ENCODE peak calls at places on chromosomes 16 and 17, in four cellular contexts. S is colonic mucosa; H is effector memory CD4-positive, alpha-beta T cell; D is H9. L is an unnamed sample.
A peak's percentile ranks its signal among the peaks of the same experiment; 100 is the strongest.

GRCh38 chr16:83098536-83098935 is 471.8 kb downstream of the CDH13 start:
- DNase-seq in D (no peak), S (no peak), H (no peak), L (no peak)

GRCh38 chr16:55710466-55710865 is 54.7 kb downstream of the SLC6A2 start:
- DNase-seq in H (no peak), S (no peak), D (peak; percentile 33), L (no peak)

GRCh38 chr16:3999890-4000325 is 116.3 kb downstream of the ADCY9 start:
- DNase-seq in D (no peak), H (no peak), S (no peak), L (no peak)

GRCh38 chr17:237406-237955 is 56.0 kb upstream of the DOC2B start:
- DNase-seq in H (no peak), D (peak; percentile 56), S (peak; percentile 11), L (no peak)

GRCh38 chr17:78266771-78267170 is 35.3 kb downstream of the TMEM235 start:
- DNase-seq in D (peak; percentile 33), H (no peak), S (no peak), L (no peak)

GRCh38 chr16:22671301-22672076 is 142.5 kb upstream of the HS3ST2 start:
- DNase-seq in D (peak; percentile 39), S (no peak), H (no peak), L (no peak)

GRCh38 chr17:27480699-27481098 is 24.5 kb downstream of the KSR1 start:
- DNase-seq in S (no peak), D (no peak), H (no peak), L (no peak)

GRCh38 chr16:56520251-56520577 is 390 bp upstream of the BBS2 start:
- DNase-seq in S (no peak), D (no peak), H (no peak), L (no peak)

GRCh38 chr17:3558603-3559269 is 1.1 kb upstream of the TRPV3 start:
- DNase-seq in S (peak; percentile 53), H (peak; percentile 45), D (peak; percentile 55), L (peak; percentile 40)

GRCh38 chr16:55471448-55472097 is 7.4 kb upstream of the MMP2 start:
- DNase-seq in H (no peak), S (no peak), D (no peak), L (no peak)

GRCh38 chr17:44398692-44399691 is 9.5 kb upstream of the ITGA2B start:
- DNase-seq in S (no peak), D (no peak), H (no peak), L (no peak)

GRCh38 chr17:16480995-16481394 is 11.0 kb downstream of the LRRC75A start:
- DNase-seq in S (no peak), D (no peak), H (no peak), L (no peak)

GRCh38 chr17:62801553-62801952 is 6.6 kb downstream of the MARCHF10 start:
- DNase-seq in H (no peak), D (no peak), S (no peak), L (no peak)

GRCh38 chr17:63274156-63274555 is 171.9 kb downstream of the CYB561 start:
- DNase-seq in D (no peak), S (no peak), H (no peak), L (no peak)

GRCh38 chr16:67311607-67312449 is 14.7 kb downstream of the KCTD19 start:
- DNase-seq in S (peak; percentile 43), D (no peak), H (no peak), L (no peak)

DNA sequence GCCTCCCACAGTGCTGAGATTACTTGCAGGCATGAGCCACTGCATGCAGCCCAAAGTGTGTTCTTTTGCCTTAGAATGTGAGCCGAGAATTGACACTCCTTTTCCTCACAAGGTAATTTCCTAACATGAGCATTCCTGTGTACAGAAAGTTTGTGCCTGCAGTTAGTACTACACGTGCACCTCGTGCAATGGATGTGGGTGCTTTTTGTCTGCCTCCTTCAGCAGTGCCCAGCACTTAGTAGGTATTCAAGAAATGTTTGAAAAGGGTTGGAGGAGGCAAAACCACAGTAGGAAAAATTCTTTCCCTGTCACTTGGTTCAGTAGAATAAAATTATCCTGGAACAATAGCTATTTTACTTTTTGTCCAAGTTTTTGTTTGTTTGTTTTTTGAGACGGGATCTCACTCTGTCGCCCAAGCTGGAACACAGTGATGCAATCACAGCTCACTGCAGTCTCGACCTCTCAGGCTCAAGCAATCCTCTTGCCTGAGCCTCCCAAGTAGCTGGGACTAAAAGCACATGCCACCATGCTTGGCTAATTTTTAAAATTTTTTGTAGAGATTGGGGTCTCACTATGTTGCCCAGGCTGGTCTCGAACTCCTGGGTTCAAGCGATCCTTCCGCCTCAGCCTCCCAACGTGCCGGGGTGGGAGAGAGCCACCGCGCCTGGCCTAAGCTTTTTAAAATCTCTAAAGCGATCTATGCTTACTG is 2.4 kb downstream of the NDE1 start:
- DNase-seq in D (no peak), S (no peak), H (no peak), L (no peak)
- H3K27ac ChIP-seq in D (no peak overlapping the region), S (no peak overlapping the region), H (no peak overlapping the region), L (peak overlapping the region; percentile 91)

DNA sequence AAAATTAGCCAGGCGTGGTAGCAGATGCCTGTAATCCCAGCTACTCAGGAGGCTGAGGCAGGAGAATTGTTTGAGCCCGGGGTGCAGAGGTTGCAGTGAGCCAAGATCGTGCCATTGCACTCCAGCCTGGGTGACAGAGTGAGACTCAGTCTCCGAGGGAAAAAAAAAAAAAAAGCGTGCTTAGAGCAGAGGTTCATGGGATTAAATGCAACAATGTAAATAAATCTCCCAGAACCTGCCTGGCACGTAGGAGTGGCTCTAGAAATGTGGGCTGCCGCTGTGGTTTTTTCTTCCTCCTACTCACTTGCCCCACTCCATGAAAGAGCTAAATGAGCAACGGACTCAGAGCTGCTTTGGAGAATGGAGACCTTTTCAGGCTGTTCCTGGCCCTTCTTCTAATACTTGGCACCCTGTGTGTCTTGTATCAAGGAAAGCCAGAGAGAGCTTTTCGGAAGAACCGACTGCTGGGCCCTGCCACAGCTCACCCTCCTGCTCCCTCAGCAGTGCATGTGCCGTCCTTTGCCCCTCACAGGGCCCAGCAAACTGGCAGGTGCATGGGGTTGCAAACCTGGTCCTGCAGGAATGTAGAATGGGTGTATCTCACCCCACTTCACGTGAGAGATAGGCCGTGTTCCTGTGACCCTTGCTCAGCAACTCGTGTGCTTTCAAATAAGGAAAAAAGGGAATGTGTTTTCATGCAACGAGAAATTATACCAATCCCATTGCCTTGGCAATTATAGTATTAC is 52.0 kb downstream of the LDHD start:
- DNase-seq in H (no peak), D (no peak), S (peak; percentile 77), L (no peak)
- H3K27ac ChIP-seq in H (no peak overlapping the region), D (no peak overlapping the region), S (peak overlapping the region; percentile 78), L (no peak overlapping the region)

GRCh38 chr17:56835259-56835575 is 1.3 kb downstream of the DGKE start:
- DNase-seq in S (no peak), H (no peak), D (no peak), L (no peak)
- H3K27ac ChIP-seq in S (peak overlapping the region; percentile 84), H (peak overlapping the region; percentile 83), D (no peak overlapping the region), L (peak overlapping the region; percentile 87)

DNA sequence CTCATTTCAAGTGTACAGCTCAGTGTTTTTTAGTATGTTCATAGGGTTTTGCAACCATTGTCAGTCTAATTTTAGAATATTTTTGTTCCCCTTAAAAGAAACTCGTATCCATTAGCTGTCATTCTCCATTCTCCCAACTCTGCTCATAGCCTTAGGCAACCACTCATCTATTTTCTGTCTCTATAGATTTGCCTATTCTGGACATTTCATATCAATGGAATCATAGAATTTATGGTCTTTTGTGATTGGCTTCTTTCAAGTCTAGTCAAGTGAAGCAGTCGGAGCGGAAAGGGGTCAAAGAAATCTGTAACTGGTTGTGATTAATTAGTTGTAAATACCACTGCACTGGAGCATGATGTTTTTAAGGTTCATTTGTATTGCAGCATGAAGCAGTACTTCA is 42.0 kb downstream of the TANGO6 start:
- DNase-seq in D (no peak), H (no peak), S (no peak), L (no peak)
- H3K27ac ChIP-seq in D (no peak overlapping the region), H (no peak overlapping the region), S (no peak overlapping the region), L (no peak overlapping the region)

GRCh38 chr16:1047801-1048200 is 24.7 kb upstream of the SSTR5 start:
- DNase-seq in D (no peak), H (no peak), S (no peak), L (no peak)
- H3K27ac ChIP-seq in D (no peak overlapping the region), H (no peak overlapping the region), S (no peak overlapping the region), L (no peak overlapping the region)

GRCh38 chr16:87556941-87557459 is 45.3 kb upstream of the JPH3 start:
- DNase-seq in S (peak; percentile 30), D (no peak), H (no peak), L (no peak)
- H3K27ac ChIP-seq in S (peak overlapping the region; percentile 43), D (no peak overlapping the region), H (no peak overlapping the region), L (no peak overlapping the region)

GRCh38 chr17:57984226-57984890 is 3.7 kb downstream of the VEZF1 start:
- DNase-seq in D (no peak), S (no peak), H (no peak), L (no peak)

GRCh38 chr17:57984936-57985674 is 2.9 kb downstream of the VEZF1 start:
- DNase-seq in D (no peak), S (no peak), H (no peak), L (no peak)

GRCh38 chr17:57986841-57987581 is 1.0 kb downstream of the VEZF1 start:
- DNase-seq in D (no peak), S (peak; percentile 57), H (peak; percentile 20), L (peak; percentile 34)

GRCh38 chr17:57987582-57988300 is at the start of gene VEZF1:
- DNase-seq in D (peak; percentile 83), H (peak; percentile 73), S (peak; percentile 73), L (peak; percentile 81)

DNA sequence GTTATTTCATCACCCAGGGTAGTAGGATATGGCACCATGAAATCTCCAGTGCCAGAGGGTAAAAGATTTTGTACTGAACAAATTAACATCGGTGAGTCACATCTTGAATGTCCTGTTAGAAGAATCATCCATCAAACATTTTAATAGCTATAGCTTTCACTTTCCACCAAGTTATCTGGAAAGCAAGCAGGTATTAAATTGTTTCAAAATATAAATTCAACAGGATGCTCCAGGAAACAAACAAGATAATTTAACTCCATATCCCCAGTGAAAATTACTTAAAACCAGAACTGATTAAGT is 2.4 kb downstream of the VEZF1 start:
- DNase-seq in D (no peak), S (no peak), H (no peak), L (no peak)
- H3K27ac ChIP-seq in D (no peak overlapping the region), S (no peak overlapping the region), H (no peak overlapping the region), L (peak overlapping the region; percentile 38)

DNA sequence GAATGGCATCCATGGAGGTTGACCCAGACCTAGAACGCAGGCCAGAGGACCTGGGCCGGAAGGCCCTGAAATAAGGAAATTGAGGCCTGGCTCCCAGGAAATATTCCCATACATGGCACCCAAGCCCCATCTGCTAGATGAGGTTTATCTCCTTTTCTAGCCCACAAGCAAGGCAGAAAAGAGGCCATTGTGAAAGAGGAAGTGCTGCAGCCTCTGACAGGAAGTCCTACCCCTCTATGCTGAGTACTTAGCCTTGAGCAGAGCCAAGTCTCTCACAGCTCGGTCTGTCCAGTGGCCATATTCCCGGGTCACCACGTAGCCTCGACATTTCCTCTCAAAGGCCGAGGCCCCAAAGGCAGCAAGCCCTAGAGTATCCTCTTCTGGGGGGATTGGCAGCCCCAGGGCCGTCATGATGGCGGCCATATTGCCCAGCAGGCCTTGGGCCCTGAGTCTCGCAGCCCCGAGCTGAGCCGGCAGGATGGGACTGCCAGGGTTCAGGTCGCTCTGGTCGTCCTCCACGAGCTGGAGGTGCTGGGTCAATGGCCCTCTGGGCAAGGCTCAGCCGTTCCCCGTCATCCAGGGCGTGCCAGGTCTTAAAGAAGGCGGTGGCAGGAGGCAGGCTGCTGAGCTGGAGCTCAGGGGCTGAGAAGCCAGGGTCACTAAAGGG is 7.8 kb downstream of the CTF1 start:
- DNase-seq in H (no peak), S (no peak), D (no peak), L (no peak)
- H3K27ac ChIP-seq in H (no peak overlapping the region), S (peak overlapping the region; percentile 16), D (no peak overlapping the region), L (peak overlapping the region; percentile 69)

GRCh38 chr16:80981103-80981502 is 25.6 kb downstream of the CMC2 start:
- DNase-seq in D (no peak), H (no peak), S (no peak), L (no peak)
- H3K27ac ChIP-seq in D (no peak overlapping the region), H (no peak overlapping the region), S (no peak overlapping the region), L (no peak overlapping the region)